ENCODE peak calls at places on chromosomes 7 and 10, in six cellular contexts. One of them, this sample, is unnamed.

GRCh38 chr7:108030536-108030935 is 27.6 kb upstream of the LAMB1 start:
- DNase-seq in heart right ventricle: no peak
- DNase-seq in GM23248: peak
- DNase-seq in pancreas: no peak
- DNase-seq in cardiac muscle cell: no peak
- DNase-seq in brain microvascular endothelial cell: peak
- DNase-seq in this sample: no peak

GRCh38 chr10:132417249-132417878 is 20.4 kb downstream of the PWWP2B start:
- DNase-seq in heart right ventricle: peak
- DNase-seq in GM23248: no peak
- DNase-seq in pancreas: peak
- DNase-seq in cardiac muscle cell: no peak
- DNase-seq in brain microvascular endothelial cell: no peak
- DNase-seq in this sample: no peak

GRCh38 chr10:45514283-45515270 is 140.6 kb downstream of the ALOX5 start:
- DNase-seq in heart right ventricle: no peak
- DNase-seq in GM23248: peak
- DNase-seq in pancreas: no peak
- DNase-seq in cardiac muscle cell: no peak
- DNase-seq in brain microvascular endothelial cell: no peak
- DNase-seq in this sample: no peak

GRCh38 chr10:126080879-126081331 is 184.5 kb downstream of the FANK1 start:
- DNase-seq in heart right ventricle: no peak
- DNase-seq in GM23248: peak
- DNase-seq in pancreas: no peak
- DNase-seq in cardiac muscle cell: peak
- DNase-seq in brain microvascular endothelial cell: peak
- DNase-seq in this sample: no peak

GRCh38 chr10:86301431-86301830 is 65.2 kb downstream of the GRID1 start:
- DNase-seq in heart right ventricle: no peak
- DNase-seq in GM23248: no peak
- DNase-seq in pancreas: no peak
- DNase-seq in cardiac muscle cell: no peak
- DNase-seq in brain microvascular endothelial cell: no peak
- DNase-seq in this sample: no peak

GRCh38 chr10:73850863-73851461 is 23.4 kb downstream of the CAMK2G start:
- DNase-seq in heart right ventricle: no peak
- DNase-seq in GM23248: peak
- DNase-seq in pancreas: no peak
- DNase-seq in cardiac muscle cell: peak
- DNase-seq in brain microvascular endothelial cell: peak
- DNase-seq in this sample: no peak

GRCh38 chr10:50937230-50937907 is 51.9 kb upstream of the A1CF start:
- DNase-seq in heart right ventricle: no peak
- DNase-seq in GM23248: peak
- DNase-seq in pancreas: no peak
- DNase-seq in cardiac muscle cell: peak
- DNase-seq in brain microvascular endothelial cell: peak
- DNase-seq in this sample: peak

GRCh38 chr10:88835910-88836221 is 15.8 kb downstream of the ANKRD22 start:
- DNase-seq in heart right ventricle: no peak
- DNase-seq in GM23248: no peak
- DNase-seq in pancreas: no peak
- DNase-seq in cardiac muscle cell: no peak
- DNase-seq in brain microvascular endothelial cell: no peak
- DNase-seq in this sample: no peak

GRCh38 chr10:35723992-35724391 is 81.9 kb upstream of the FZD8 start:
- DNase-seq in heart right ventricle: no peak
- DNase-seq in GM23248: peak
- DNase-seq in pancreas: no peak
- DNase-seq in cardiac muscle cell: no peak
- DNase-seq in brain microvascular endothelial cell: no peak
- DNase-seq in this sample: no peak

GRCh38 chr7:40437498-40437897 is 302.7 kb downstream of the SUGCT start:
- DNase-seq in heart right ventricle: no peak
- DNase-seq in GM23248: peak
- DNase-seq in pancreas: no peak
- DNase-seq in cardiac muscle cell: peak
- DNase-seq in brain microvascular endothelial cell: peak
- DNase-seq in this sample: no peak

GRCh38 chr10:47158116-47159071 is 141.6 kb upstream of the GDF10 start:
- DNase-seq in heart right ventricle: no peak
- DNase-seq in GM23248: no peak
- DNase-seq in pancreas: no peak
- DNase-seq in cardiac muscle cell: no peak
- DNase-seq in brain microvascular endothelial cell: no peak
- DNase-seq in this sample: no peak

GRCh38 chr7:128731184-128731583 is 8.0 kb upstream of the CALU start:
- DNase-seq in heart right ventricle: no peak
- DNase-seq in GM23248: no peak
- DNase-seq in pancreas: no peak
- DNase-seq in cardiac muscle cell: no peak
- DNase-seq in brain microvascular endothelial cell: no peak
- DNase-seq in this sample: no peak

GRCh38 chr10:76667307-76668012 is 970.1 kb downstream of the KCNMA1 start:
- DNase-seq in heart right ventricle: no peak
- DNase-seq in GM23248: no peak
- DNase-seq in pancreas: no peak
- DNase-seq in cardiac muscle cell: no peak
- DNase-seq in brain microvascular endothelial cell: no peak
- DNase-seq in this sample: no peak

GRCh38 chr7:79820387-79820786 is 314.2 kb upstream of the GNAI1 start:
- DNase-seq in heart right ventricle: peak
- DNase-seq in GM23248: peak
- DNase-seq in pancreas: no peak
- DNase-seq in cardiac muscle cell: peak
- DNase-seq in brain microvascular endothelial cell: peak
- DNase-seq in this sample: no peak

GRCh38 chr10:867807-868206 is 63.7 kb downstream of the LARP4B start:
- DNase-seq in heart right ventricle: no peak
- DNase-seq in GM23248: no peak
- DNase-seq in pancreas: no peak
- DNase-seq in cardiac muscle cell: no peak
- DNase-seq in brain microvascular endothelial cell: peak
- DNase-seq in this sample: no peak

GRCh38 chr10:13271552-13272163 is 28.2 kb downstream of the PHYH start:
- DNase-seq in heart right ventricle: peak
- DNase-seq in GM23248: peak
- DNase-seq in pancreas: peak
- DNase-seq in cardiac muscle cell: peak
- DNase-seq in brain microvascular endothelial cell: peak
- DNase-seq in this sample: peak

GRCh38 chr7:79282051-79282694 is 171.3 kb downstream of the MAGI2 start:
- DNase-seq in heart right ventricle: no peak
- DNase-seq in GM23248: peak
- DNase-seq in pancreas: no peak
- DNase-seq in cardiac muscle cell: peak
- DNase-seq in brain microvascular endothelial cell: peak
- DNase-seq in this sample: no peak

GRCh38 chr10:17273403-17273802 is 45.4 kb downstream of the VIM start:
- DNase-seq in heart right ventricle: no peak
- DNase-seq in GM23248: peak
- DNase-seq in pancreas: no peak
- DNase-seq in cardiac muscle cell: peak
- DNase-seq in brain microvascular endothelial cell: peak
- DNase-seq in this sample: peak

GRCh38 chr7:90192876-90193765 is 18.4 kb upstream of the STEAP2 start:
- DNase-seq in heart right ventricle: no peak
- DNase-seq in GM23248: peak
- DNase-seq in pancreas: no peak
- DNase-seq in cardiac muscle cell: no peak
- DNase-seq in brain microvascular endothelial cell: no peak
- DNase-seq in this sample: no peak

GRCh38 chr7:19920200-19920599 is 146.8 kb upstream of the TMEM196 start:
- DNase-seq in heart right ventricle: no peak
- DNase-seq in GM23248: peak
- DNase-seq in pancreas: no peak
- DNase-seq in cardiac muscle cell: peak
- DNase-seq in brain microvascular endothelial cell: peak
- DNase-seq in this sample: no peak

GRCh38 chr10:45180946-45181439 is 134.4 kb downstream of the OR13A1 start:
- DNase-seq in heart right ventricle: no peak
- DNase-seq in GM23248: no peak
- DNase-seq in pancreas: no peak
- DNase-seq in cardiac muscle cell: no peak
- DNase-seq in brain microvascular endothelial cell: no peak
- DNase-seq in this sample: no peak

GRCh38 chr7:131021902-131022301 is 287.9 kb upstream of the KLF14 start:
- DNase-seq in heart right ventricle: no peak
- DNase-seq in GM23248: no peak
- DNase-seq in pancreas: no peak
- DNase-seq in cardiac muscle cell: no peak
- DNase-seq in brain microvascular endothelial cell: no peak
- DNase-seq in this sample: no peak
- H3K27ac ChIP-seq in heart right ventricle: no peak
- H3K27ac ChIP-seq in GM23248: no peak
- H3K27ac ChIP-seq in pancreas: no peak
- H3K27ac ChIP-seq in cardiac muscle cell: no peak
- H3K27ac ChIP-seq in brain microvascular endothelial cell: no peak
- H3K27ac ChIP-seq in this sample: no peak

GRCh38 chr10:124003481-124004371 is 89.7 kb downstream of the CHST15 start:
- DNase-seq in heart right ventricle: no peak
- DNase-seq in GM23248: no peak
- DNase-seq in pancreas: peak
- DNase-seq in cardiac muscle cell: no peak
- DNase-seq in brain microvascular endothelial cell: no peak
- DNase-seq in this sample: no peak

GRCh38 chr10:124006526-124006925 is 86.9 kb downstream of the CHST15 start:
- DNase-seq in heart right ventricle: no peak
- DNase-seq in GM23248: no peak
- DNase-seq in pancreas: no peak
- DNase-seq in cardiac muscle cell: no peak
- DNase-seq in brain microvascular endothelial cell: no peak
- DNase-seq in this sample: no peak

GRCh38 chr10:124005991-124006392 is 87.4 kb downstream of the CHST15 start:
- DNase-seq in heart right ventricle: no peak
- DNase-seq in GM23248: peak
- DNase-seq in pancreas: no peak
- DNase-seq in cardiac muscle cell: no peak
- DNase-seq in brain microvascular endothelial cell: peak
- DNase-seq in this sample: no peak

GRCh38 chr10:124004372-124004928 is 88.9 kb downstream of the CHST15 start:
- DNase-seq in heart right ventricle: no peak
- DNase-seq in GM23248: no peak
- DNase-seq in pancreas: peak
- DNase-seq in cardiac muscle cell: no peak
- DNase-seq in brain microvascular endothelial cell: no peak
- DNase-seq in this sample: no peak

DNA sequence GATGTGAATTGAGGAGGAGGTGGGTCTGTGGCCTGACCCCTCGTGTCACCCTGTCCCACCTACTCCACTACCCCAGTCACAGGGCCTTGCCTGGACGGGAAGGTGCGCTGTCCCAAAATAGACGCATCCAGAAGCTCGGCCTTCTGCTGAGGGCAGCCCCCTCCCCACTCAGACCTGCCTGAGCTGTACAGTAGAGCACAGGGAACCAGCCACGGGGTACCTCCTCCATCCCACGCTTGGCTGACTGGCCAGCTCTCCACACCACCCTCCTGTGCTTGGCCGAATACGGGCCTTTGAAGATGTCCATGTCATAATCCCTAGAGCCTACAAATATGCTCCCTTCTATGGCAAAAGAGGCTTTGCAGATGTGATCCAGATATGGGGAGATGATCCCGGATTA is 88.3 kb downstream of the CHST15 start:
- DNase-seq in heart right ventricle: no peak
- DNase-seq in GM23248: no peak
- DNase-seq in pancreas: no peak
- DNase-seq in cardiac muscle cell: no peak
- DNase-seq in brain microvascular endothelial cell: no peak
- DNase-seq in this sample: no peak
- H3K27ac ChIP-seq in heart right ventricle: no peak
- H3K27ac ChIP-seq in GM23248: no peak
- H3K27ac ChIP-seq in pancreas: no peak
- H3K27ac ChIP-seq in cardiac muscle cell: no peak
- H3K27ac ChIP-seq in brain microvascular endothelial cell: no peak
- H3K27ac ChIP-seq in this sample: no peak

GRCh38 chr10:130053561-130053960 is 57.1 kb downstream of the C10orf143 start:
- DNase-seq in heart right ventricle: no peak
- DNase-seq in GM23248: peak
- DNase-seq in pancreas: no peak
- DNase-seq in cardiac muscle cell: no peak
- DNase-seq in brain microvascular endothelial cell: no peak
- DNase-seq in this sample: no peak
- H3K27ac ChIP-seq in heart right ventricle: no peak
- H3K27ac ChIP-seq in GM23248: no peak
- H3K27ac ChIP-seq in pancreas: no peak
- H3K27ac ChIP-seq in cardiac muscle cell: no peak
- H3K27ac ChIP-seq in brain microvascular endothelial cell: no peak
- H3K27ac ChIP-seq in this sample: no peak

GRCh38 chr7:157694389-157694665 is 357.5 kb downstream of the DNAJB6 start:
- DNase-seq in heart right ventricle: no peak
- DNase-seq in GM23248: no peak
- DNase-seq in pancreas: no peak
- DNase-seq in cardiac muscle cell: no peak
- DNase-seq in brain microvascular endothelial cell: no peak
- DNase-seq in this sample: no peak
- H3K27ac ChIP-seq in heart right ventricle: no peak
- H3K27ac ChIP-seq in GM23248: no peak
- H3K27ac ChIP-seq in pancreas: no peak
- H3K27ac ChIP-seq in cardiac muscle cell: no peak
- H3K27ac ChIP-seq in brain microvascular endothelial cell: no peak
- H3K27ac ChIP-seq in this sample: no peak

DNA sequence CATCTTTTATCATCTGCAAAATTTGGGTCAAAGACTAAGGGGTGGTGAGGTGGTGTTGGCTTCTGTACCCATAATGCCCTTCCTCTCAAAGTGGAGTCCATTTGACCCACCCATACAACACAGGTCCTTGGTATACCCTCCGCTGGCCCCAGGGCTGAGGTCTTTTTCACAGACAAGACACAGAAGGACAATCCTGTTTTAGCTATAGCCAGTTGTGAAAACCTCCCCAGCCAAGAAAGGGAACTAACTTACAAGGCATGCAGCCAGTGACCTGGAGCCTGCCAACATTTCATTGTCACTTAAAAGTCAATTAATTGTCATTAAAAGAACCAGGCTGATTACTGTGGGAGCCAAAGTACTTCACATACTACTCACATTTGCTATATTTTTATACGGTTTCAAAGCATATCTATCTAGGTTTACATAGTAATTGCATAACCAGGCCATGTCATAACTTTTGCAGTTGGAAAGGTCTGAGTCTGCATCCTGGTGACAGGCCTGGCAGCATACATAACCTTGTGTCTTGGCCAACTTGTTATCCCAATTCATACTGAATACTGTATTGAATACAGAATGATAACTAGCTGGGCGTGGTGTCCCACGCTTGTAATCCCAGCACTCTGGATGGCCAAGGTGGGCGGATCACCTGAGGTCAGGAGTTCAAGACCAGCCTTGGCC is 31.1 kb downstream of the NRBF2 start:
- DNase-seq in heart right ventricle: no peak
- DNase-seq in GM23248: peak
- DNase-seq in pancreas: peak
- DNase-seq in cardiac muscle cell: peak
- DNase-seq in brain microvascular endothelial cell: no peak
- DNase-seq in this sample: no peak
- H3K27ac ChIP-seq in heart right ventricle: no peak
- H3K27ac ChIP-seq in GM23248: no peak
- H3K27ac ChIP-seq in pancreas: no peak
- H3K27ac ChIP-seq in cardiac muscle cell: peak
- H3K27ac ChIP-seq in brain microvascular endothelial cell: no peak
- H3K27ac ChIP-seq in this sample: no peak